ENCODE peak calls at places on chromosome 19, in seven cellular contexts. H is CD8-positive, alpha-beta T cell; E is tibial artery; R is Caco-2; C is AG04450; U is left ventricle myocardium inferior; N is H9. W is an unnamed sample. For H3K27me3, the result is how much of the 10 kb centered on the place peaks cover.

GRCh38 chr19:47598407-47599349 is 10.3 kb upstream of the BICRA start:
- DNase-seq in R (peak), N (peak), E (peak), C (peak), H (no peak), U (no peak), W (peak)

GRCh38 chr19:37468961-37469777 is at the start of gene ZNF570:
- DNase-seq in N (peak), U (peak), C (peak), R (no peak), H (peak), E (peak), W (peak)

GRCh38 chr19:15107056-15108010 is at the start of gene SYDE1:
- DNase-seq in H (no peak), R (peak), N (peak), E (no peak), C (no peak), U (peak), W (no peak)

GRCh38 chr19:10021446-10021845 is 8.2 kb downstream of the RDH8 start:
- DNase-seq in H (no peak), N (no peak), R (no peak), E (no peak), U (no peak), C (no peak), W (no peak)

GRCh38 chr19:52351512-52351911 is 15.5 kb downstream of the ZNF610 start:
- DNase-seq in U (no peak), C (no peak), N (peak), H (no peak), R (no peak), E (no peak), W (no peak)

GRCh38 chr19:42176990-42177685 is 40.3 kb downstream of the DEDD2 start:
- DNase-seq in E (peak), H (peak), R (peak), C (peak), N (peak), U (peak), W (peak)

GRCh38 chr19:4962085-4962619 is 6.8 kb upstream of the KDM4B start:
- DNase-seq in H (no peak), N (no peak), R (no peak), C (no peak), E (no peak), U (no peak), W (no peak)

GRCh38 chr19:482186-483041 is 13.9 kb upstream of the MADCAM1 start:
- DNase-seq in U (no peak), C (no peak), E (no peak), N (no peak), H (no peak), R (no peak), W (no peak)

GRCh38 chr19:12567951-12568350 is 16.7 kb upstream of the ZNF564 start:
- DNase-seq in C (no peak), R (no peak), E (no peak), N (no peak), H (no peak), U (no peak), W (no peak)

GRCh38 chr19:39296055-39296645 is at the start of gene IFNL1:
- DNase-seq in R (peak), N (no peak), U (no peak), E (no peak), H (no peak), C (no peak), W (no peak)

GRCh38 chr19:41945135-41945766 is 13.9 kb downstream of the RABAC1 start:
- DNase-seq in E (no peak), C (no peak), H (peak), N (no peak), R (no peak), U (no peak), W (no peak)

GRCh38 chr19:23415561-23416191 is 20.4 kb upstream of the ZNF91 start:
- DNase-seq in E (no peak), C (no peak), U (peak), R (no peak), H (no peak), N (peak), W (peak)

GRCh38 chr19:57320180-57321084 is at the start of gene ZNF543:
- DNase-seq in N (peak), R (peak), E (peak), H (peak), C (peak), U (peak), W (peak)

GRCh38 chr19:13079542-13079986 is 23.1 kb downstream of the LYL1 start:
- DNase-seq in N (no peak), E (no peak), C (no peak), H (no peak), R (no peak), U (no peak), W (no peak)

GRCh38 chr19:34994286-34994642 is 5.9 kb upstream of the GRAMD1A start:
- DNase-seq in H (no peak), R (no peak), U (no peak), C (no peak), N (no peak), E (no peak), W (no peak)

GRCh38 chr19:15292140-15292539 is 40.2 kb downstream of the BRD4 start:
- DNase-seq in C (no peak), E (no peak), R (no peak), N (no peak), U (no peak), H (no peak), W (no peak)

GRCh38 chr19:41341669-41342490 is 11.8 kb downstream of the TGFB1 start:
- DNase-seq in C (no peak), E (no peak), U (no peak), R (peak), H (no peak), N (peak), W (no peak)

GRCh38 chr19:42132030-42132628 is at the start of gene POU2F2:
- DNase-seq in N (peak), U (peak), E (peak), C (no peak), H (peak), R (no peak), W (peak)

GRCh38 chr19:30070198-30070969 is 128.3 kb downstream of the URI1 start:
- DNase-seq in E (no peak), C (no peak), N (peak), H (no peak), R (no peak), U (no peak), W (no peak)

GRCh38 chr19:42555317-42555716 is 27.0 kb upstream of the CEACAM1 start:
- DNase-seq in U (no peak), E (no peak), H (no peak), N (peak), C (no peak), R (no peak), W (no peak)

GRCh38 chr19:53365899-53366493 is 491 bp downstream of the ZNF525 start:
- DNase-seq in R (no peak), N (no peak), U (peak), C (no peak), H (no peak), E (no peak), W (no peak)

GRCh38 chr19:14113762-14114414 is 3.7 kb downstream of the PRKACA start:
- DNase-seq in E (no peak), U (peak), H (no peak), N (no peak), R (no peak), C (no peak), W (peak)

GRCh38 chr19:21603431-21604153 is 98.2 kb downstream of the ZNF429 start:
- DNase-seq in U (no peak), H (no peak), N (no peak), R (no peak), E (no peak), C (no peak), W (no peak)

DNA sequence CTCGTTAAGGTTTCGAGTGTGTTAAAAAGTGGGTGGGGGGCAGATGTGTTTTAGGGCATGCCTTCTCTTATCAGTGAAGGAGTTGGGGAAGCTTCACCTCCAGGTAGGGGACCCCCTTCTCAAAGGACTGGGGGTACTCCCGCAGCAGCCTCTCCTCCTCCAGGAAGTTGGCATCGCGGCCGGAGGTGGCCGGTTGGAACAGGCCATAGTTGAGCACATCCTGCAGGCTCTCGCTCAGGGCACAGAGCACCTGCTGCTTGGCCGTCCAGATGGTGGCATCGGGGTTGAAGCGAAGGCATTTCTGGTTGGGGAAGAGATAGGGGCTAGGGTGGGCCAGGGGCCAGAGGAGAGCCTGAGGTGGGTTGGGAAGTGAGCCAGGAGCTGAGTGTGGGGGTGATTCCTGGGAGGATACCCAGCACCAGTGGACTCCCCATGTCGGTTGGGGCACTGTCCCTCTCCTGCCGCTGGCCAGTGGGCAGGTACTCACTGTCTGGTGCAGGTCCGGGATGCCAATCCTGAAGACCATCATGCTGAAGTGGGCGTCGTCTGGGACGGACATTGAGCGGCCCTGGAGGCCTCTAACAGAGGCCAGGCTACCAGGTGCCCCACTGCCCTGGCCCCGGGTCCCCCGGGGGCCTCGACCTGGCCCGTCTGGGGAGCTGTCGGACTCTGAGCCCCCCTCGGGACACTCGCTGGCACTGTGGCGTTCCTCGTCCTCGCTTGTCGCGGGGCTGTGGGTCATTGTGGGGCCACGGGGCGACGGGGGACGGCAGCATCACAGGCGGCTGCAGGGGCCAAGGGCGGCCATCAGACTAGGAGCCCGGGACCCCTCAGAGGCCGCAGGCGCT is 3.2 kb downstream of the SHANK1 start:
- DNase-seq in U (no peak), R (no peak), N (no peak), E (no peak), H (no peak), C (no peak), W (no peak)
- H3K27me3 ChIP-seq in U (half or more), R (under half), N (under half), E (under half), H (under half), C (under half), W (under half)

DNA sequence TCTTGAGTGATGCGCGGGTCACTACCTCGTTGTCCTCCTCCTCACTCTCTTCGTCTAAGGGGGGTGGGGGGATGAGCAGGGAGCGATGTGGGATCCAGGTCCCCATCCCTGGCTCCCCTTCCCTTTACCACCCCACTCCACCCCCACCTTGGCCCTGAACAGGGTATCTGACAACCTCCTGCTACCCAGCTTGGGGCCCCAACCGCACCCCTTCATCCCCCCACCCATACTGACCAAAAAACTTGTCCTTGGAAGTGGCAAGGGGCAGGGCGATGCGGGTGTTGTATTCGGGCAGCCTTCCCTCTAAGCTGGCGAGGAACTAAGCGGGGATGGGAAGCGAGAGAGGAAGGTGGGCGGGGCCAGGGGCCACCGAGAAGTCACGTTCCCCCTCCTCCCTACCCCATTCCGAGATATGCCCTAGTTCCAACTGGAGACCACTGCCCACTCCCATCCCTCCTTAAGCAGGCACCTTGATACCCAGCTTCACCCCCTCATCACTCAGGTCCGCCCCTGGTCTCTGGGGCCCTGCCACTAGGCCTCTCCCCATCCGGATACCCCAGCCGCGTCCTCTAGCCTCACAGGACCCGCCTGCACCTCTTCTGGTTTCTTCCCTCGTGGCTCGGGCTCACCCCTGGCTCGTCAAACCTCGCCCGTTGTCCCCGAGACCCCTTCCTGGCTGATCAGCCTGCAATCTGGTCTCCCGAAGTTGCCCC is 1.9 kb upstream of the RGL3 start:
- DNase-seq in C (no peak), H (no peak), U (peak), E (peak), N (peak), R (no peak), W (no peak)
- H3K27me3 ChIP-seq in C (half or more), H (under half), U (half or more), E (under half), N (under half), R (under half), W (under half)

GRCh38 chr19:2291185-2291751 is 9.3 kb upstream of the PEAK3 start:
- DNase-seq in R (no peak), U (no peak), H (no peak), C (no peak), N (peak), E (no peak), W (peak)

GRCh38 chr19:2288743-2289713 is 7.1 kb upstream of the PEAK3 start:
- DNase-seq in U (no peak), R (no peak), H (no peak), N (no peak), C (no peak), E (no peak), W (no peak)

GRCh38 chr19:2288010-2288742 is 6.2 kb upstream of the PEAK3 start:
- DNase-seq in E (no peak), H (no peak), N (no peak), U (no peak), C (no peak), R (no peak), W (no peak)

GRCh38 chr19:2289714-2290435 is 7.9 kb upstream of the PEAK3 start:
- DNase-seq in R (no peak), U (peak), N (no peak), E (no peak), C (no peak), H (peak), W (no peak)

DNA sequence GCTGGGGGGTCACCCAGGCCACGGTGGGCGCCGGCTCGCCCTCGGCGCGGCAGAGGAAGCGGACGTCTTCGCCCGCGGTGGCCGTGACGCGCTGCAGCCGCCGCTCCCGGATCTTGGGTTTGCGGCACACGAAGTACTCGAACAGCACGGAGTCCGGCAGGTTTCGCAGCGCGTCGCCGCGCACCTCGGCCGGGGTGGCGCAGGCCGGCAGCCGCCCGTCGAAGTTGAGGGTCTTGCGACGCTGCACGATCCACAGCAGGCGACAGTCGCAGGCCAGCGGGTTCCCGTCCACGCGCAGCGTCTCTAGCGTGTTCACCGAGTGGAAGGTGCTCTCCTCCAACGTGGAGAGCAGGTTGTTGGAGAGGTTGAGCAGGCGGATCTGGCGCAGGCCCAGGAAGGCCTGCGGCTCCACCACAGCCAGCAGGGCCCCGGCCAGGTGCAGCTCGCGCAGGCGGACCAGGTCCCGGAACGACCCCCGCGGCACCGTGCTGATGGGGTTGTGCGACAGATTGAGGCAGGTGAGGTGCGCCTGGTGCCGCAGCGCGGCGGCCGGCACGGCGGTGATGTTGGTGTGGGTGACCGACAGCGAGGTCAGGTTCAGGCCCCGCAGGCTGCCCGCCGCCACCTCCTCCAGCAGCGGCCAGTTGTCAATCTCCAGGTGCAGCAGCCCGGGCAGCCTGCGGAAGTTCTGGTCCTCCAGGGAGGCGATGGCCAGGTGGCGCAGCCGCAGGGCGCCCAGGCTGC is 8.6 kb upstream of the PEAK3 start:
- DNase-seq in U (no peak), N (peak), H (no peak), E (no peak), R (no peak), C (no peak), W (no peak)
- H3K27me3 ChIP-seq in U (half or more), N (under half), H (under half), E (under half), R (under half), C (half or more), W (under half)

GRCh38 chr19:1768248-1768647 is 14.9 kb downstream of the ONECUT3 start:
- DNase-seq in N (peak), E (no peak), R (no peak), C (no peak), U (no peak), H (no peak), W (no peak)
- H3K27me3 ChIP-seq in N (under half), E (under half), R (under half), C (half or more), U (half or more), H (under half), W (under half)

GRCh38 chr19:32238076-32238475 is 107.3 kb upstream of the ZNF507 start:
- DNase-seq in C (no peak), R (no peak), E (no peak), H (no peak), U (no peak), N (no peak), W (no peak)
- H3K27me3 ChIP-seq in C (under half), R (under half), E (under half), H (under half), U (half or more), N (under half), W (under half)

DNA sequence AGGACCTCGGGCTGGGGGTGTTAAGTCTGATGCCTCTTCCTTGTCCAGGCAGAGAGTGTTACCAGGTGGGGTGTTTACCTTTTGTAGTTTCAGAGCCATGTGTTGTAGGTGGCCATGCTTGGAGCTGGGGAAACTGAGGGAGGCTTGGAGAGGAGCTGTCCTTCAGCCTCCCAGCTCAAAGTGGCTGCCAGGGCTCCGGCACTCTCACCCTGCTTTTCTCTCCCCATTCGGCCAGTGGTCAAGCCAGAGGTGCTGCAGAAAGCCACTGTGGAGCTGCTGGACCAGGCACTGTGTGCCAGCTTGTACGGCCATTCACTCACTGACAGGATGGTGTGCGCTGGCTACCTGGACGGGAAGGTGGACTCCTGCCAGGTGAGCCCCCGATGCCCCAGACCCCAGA is 17.4 kb downstream of the TIMM13 start:
- DNase-seq in U (no peak), R (no peak), H (no peak), C (no peak), E (no peak), N (no peak), W (no peak)
- H3K27me3 ChIP-seq in U (under half), R (under half), H (under half), C (under half), E (under half), N (under half), W (under half)